ENCODE peak calls at places on chromosomes 3 and 15, in six cellular contexts. One of them, this sample, is unnamed.

GRCh38 chr15:68992696-68993095 is 21.8 kb upstream of the NOX5 start:
- DNase-seq in NCI-H1694: no peak
- DNase-seq in lower lobe of right lung: no peak
- DNase-seq in CD4-positive, alpha-beta memory T cell: no peak
- DNase-seq in neural crest cell: no peak
- DNase-seq in NCI-H345: no peak
- DNase-seq in this sample: no peak

GRCh38 chr3:72284485-72284884 is 499.5 kb upstream of the PROK2 start:
- DNase-seq in NCI-H1694: no peak
- DNase-seq in lower lobe of right lung: no peak
- DNase-seq in CD4-positive, alpha-beta memory T cell: no peak
- DNase-seq in neural crest cell: no peak
- DNase-seq in NCI-H345: no peak
- DNase-seq in this sample: no peak

GRCh38 chr3:100893108-100893507 is 100.1 kb downstream of the ABI3BP start:
- DNase-seq in NCI-H1694: no peak
- DNase-seq in lower lobe of right lung: peak
- DNase-seq in CD4-positive, alpha-beta memory T cell: no peak
- DNase-seq in neural crest cell: no peak
- DNase-seq in NCI-H345: no peak
- DNase-seq in this sample: no peak

GRCh38 chr3:189458536-189458935 is 172.7 kb upstream of the TP63 start:
- DNase-seq in NCI-H1694: no peak
- DNase-seq in lower lobe of right lung: no peak
- DNase-seq in CD4-positive, alpha-beta memory T cell: no peak
- DNase-seq in neural crest cell: no peak
- DNase-seq in NCI-H345: peak
- DNase-seq in this sample: no peak

GRCh38 chr3:51391566-51392300 is 648 bp downstream of the RBM15B start:
- DNase-seq in NCI-H1694: no peak
- DNase-seq in lower lobe of right lung: peak
- DNase-seq in CD4-positive, alpha-beta memory T cell: peak
- DNase-seq in neural crest cell: no peak
- DNase-seq in NCI-H345: no peak
- DNase-seq in this sample: no peak

GRCh38 chr3:32973982-32974381 is 22.5 kb downstream of the CCR4 start:
- DNase-seq in NCI-H1694: no peak
- DNase-seq in lower lobe of right lung: no peak
- DNase-seq in CD4-positive, alpha-beta memory T cell: peak
- DNase-seq in neural crest cell: no peak
- DNase-seq in NCI-H345: no peak
- DNase-seq in this sample: no peak

GRCh38 chr3:50102558-50102957 is 13.8 kb downstream of the RBM5 start:
- DNase-seq in NCI-H1694: no peak
- DNase-seq in lower lobe of right lung: no peak
- DNase-seq in CD4-positive, alpha-beta memory T cell: no peak
- DNase-seq in neural crest cell: no peak
- DNase-seq in NCI-H345: no peak
- DNase-seq in this sample: no peak

GRCh38 chr3:185082149-185082548 is 70.7 kb downstream of the C3orf70 start:
- DNase-seq in NCI-H1694: no peak
- DNase-seq in lower lobe of right lung: no peak
- DNase-seq in CD4-positive, alpha-beta memory T cell: no peak
- DNase-seq in neural crest cell: no peak
- DNase-seq in NCI-H345: no peak
- DNase-seq in this sample: no peak

GRCh38 chr3:183434992-183435391 is 6.6 kb upstream of the MCF2L2 start:
- DNase-seq in NCI-H1694: no peak
- DNase-seq in lower lobe of right lung: no peak
- DNase-seq in CD4-positive, alpha-beta memory T cell: no peak
- DNase-seq in neural crest cell: no peak
- DNase-seq in NCI-H345: no peak
- DNase-seq in this sample: no peak

GRCh38 chr3:77467702-77468407 is 428.0 kb downstream of the ROBO2 start:
- DNase-seq in NCI-H1694: peak
- DNase-seq in lower lobe of right lung: no peak
- DNase-seq in CD4-positive, alpha-beta memory T cell: no peak
- DNase-seq in neural crest cell: no peak
- DNase-seq in NCI-H345: no peak
- DNase-seq in this sample: no peak

GRCh38 chr15:52689562-52689961 is 10.4 kb upstream of the ATOSA start:
- DNase-seq in NCI-H1694: no peak
- DNase-seq in lower lobe of right lung: no peak
- DNase-seq in CD4-positive, alpha-beta memory T cell: no peak
- DNase-seq in neural crest cell: no peak
- DNase-seq in NCI-H345: no peak
- DNase-seq in this sample: no peak

GRCh38 chr15:65583701-65584100 is 27.2 kb downstream of the INTS14 start:
- DNase-seq in NCI-H1694: no peak
- DNase-seq in lower lobe of right lung: no peak
- DNase-seq in CD4-positive, alpha-beta memory T cell: peak
- DNase-seq in neural crest cell: peak
- DNase-seq in NCI-H345: no peak
- DNase-seq in this sample: no peak

GRCh38 chr3:8576841-8577553 is 67.6 kb downstream of the SSUH2 start:
- DNase-seq in NCI-H1694: no peak
- DNase-seq in lower lobe of right lung: no peak
- DNase-seq in CD4-positive, alpha-beta memory T cell: no peak
- DNase-seq in neural crest cell: no peak
- DNase-seq in NCI-H345: no peak
- DNase-seq in this sample: no peak

GRCh38 chr3:17639765-17640164 is 102.7 kb downstream of the TBC1D5 start:
- DNase-seq in NCI-H1694: no peak
- DNase-seq in lower lobe of right lung: no peak
- DNase-seq in CD4-positive, alpha-beta memory T cell: no peak
- DNase-seq in neural crest cell: no peak
- DNase-seq in NCI-H345: no peak
- DNase-seq in this sample: no peak

GRCh38 chr3:71104090-71104489 is 479.4 kb downstream of the FOXP1 start:
- DNase-seq in NCI-H1694: no peak
- DNase-seq in lower lobe of right lung: no peak
- DNase-seq in CD4-positive, alpha-beta memory T cell: no peak
- DNase-seq in neural crest cell: no peak
- DNase-seq in NCI-H345: no peak
- DNase-seq in this sample: no peak

GRCh38 chr3:110773413-110773954 is 298.1 kb upstream of the NECTIN3 start:
- DNase-seq in NCI-H1694: no peak
- DNase-seq in lower lobe of right lung: no peak
- DNase-seq in CD4-positive, alpha-beta memory T cell: no peak
- DNase-seq in neural crest cell: peak
- DNase-seq in NCI-H345: no peak
- DNase-seq in this sample: no peak

GRCh38 chr15:50675524-50676144 is 11.0 kb downstream of the TRPM7 start:
- DNase-seq in NCI-H1694: peak
- DNase-seq in lower lobe of right lung: no peak
- DNase-seq in CD4-positive, alpha-beta memory T cell: peak
- DNase-seq in neural crest cell: no peak
- DNase-seq in NCI-H345: peak
- DNase-seq in this sample: no peak

GRCh38 chr3:159764211-159765024 is 224.2 kb upstream of the IL12A start:
- DNase-seq in NCI-H1694: no peak
- DNase-seq in lower lobe of right lung: peak
- DNase-seq in CD4-positive, alpha-beta memory T cell: no peak
- DNase-seq in neural crest cell: peak
- DNase-seq in NCI-H345: no peak
- DNase-seq in this sample: peak

GRCh38 chr15:89363770-89364169 is 29.1 kb upstream of the POLG start:
- DNase-seq in NCI-H1694: no peak
- DNase-seq in lower lobe of right lung: no peak
- DNase-seq in CD4-positive, alpha-beta memory T cell: no peak
- DNase-seq in neural crest cell: no peak
- DNase-seq in NCI-H345: no peak
- DNase-seq in this sample: no peak

GRCh38 chr3:75341324-75342067 is 322.6 kb upstream of the FRG2C start:
- DNase-seq in NCI-H1694: no peak
- DNase-seq in lower lobe of right lung: no peak
- DNase-seq in CD4-positive, alpha-beta memory T cell: no peak
- DNase-seq in neural crest cell: no peak
- DNase-seq in NCI-H345: no peak
- DNase-seq in this sample: no peak

GRCh38 chr3:69094467-69095205 is 9.9 kb downstream of the ARL6IP5 start:
- DNase-seq in NCI-H1694: no peak
- DNase-seq in lower lobe of right lung: no peak
- DNase-seq in CD4-positive, alpha-beta memory T cell: no peak
- DNase-seq in neural crest cell: no peak
- DNase-seq in NCI-H345: no peak
- DNase-seq in this sample: no peak

GRCh38 chr3:31196881-31197364 is 302.5 kb upstream of the GADL1 start:
- DNase-seq in NCI-H1694: peak
- DNase-seq in lower lobe of right lung: no peak
- DNase-seq in CD4-positive, alpha-beta memory T cell: no peak
- DNase-seq in neural crest cell: no peak
- DNase-seq in NCI-H345: no peak
- DNase-seq in this sample: no peak

GRCh38 chr3:177484206-177484605 is 286.9 kb upstream of the TBL1XR1 start:
- DNase-seq in NCI-H1694: no peak
- DNase-seq in lower lobe of right lung: no peak
- DNase-seq in CD4-positive, alpha-beta memory T cell: no peak
- DNase-seq in neural crest cell: no peak
- DNase-seq in NCI-H345: no peak
- DNase-seq in this sample: no peak

GRCh38 chr3:193085655-193086054 is 155.4 kb upstream of the PLAAT1 start:
- DNase-seq in NCI-H1694: no peak
- DNase-seq in lower lobe of right lung: no peak
- DNase-seq in CD4-positive, alpha-beta memory T cell: no peak
- DNase-seq in neural crest cell: no peak
- DNase-seq in NCI-H345: no peak
- DNase-seq in this sample: no peak

GRCh38 chr15:83955806-83956265 is 279.7 kb upstream of the GOLGA6L4 start:
- DNase-seq in NCI-H1694: no peak
- DNase-seq in lower lobe of right lung: no peak
- DNase-seq in CD4-positive, alpha-beta memory T cell: no peak
- DNase-seq in neural crest cell: no peak
- DNase-seq in NCI-H345: no peak
- DNase-seq in this sample: no peak

GRCh38 chr3:149151843-149152242 is 22.4 kb downstream of the HPS3 start:
- DNase-seq in NCI-H1694: no peak
- DNase-seq in lower lobe of right lung: no peak
- DNase-seq in CD4-positive, alpha-beta memory T cell: no peak
- DNase-seq in neural crest cell: no peak
- DNase-seq in NCI-H345: no peak
- DNase-seq in this sample: no peak

This sample was measured in HAP-1.